ENCODE peak calls at places on chromosomes 4 and X, in five cellular contexts. One of them, this sample, is unnamed.

GRCh38 chr4:189204616-189205015 is 736.1 kb upstream of the FRG1 start:
- DNase-seq in left ventricle myocardium inferior: no peak
- DNase-seq in fibroblast of pulmonary artery: no peak
- DNase-seq in mucosa of gallbladder: no peak
- DNase-seq in COR-L47: no peak
- DNase-seq in this sample: no peak

GRCh38 chrX:12007881-12008280 is 130.4 kb upstream of the FRMPD4 start:
- DNase-seq in fibroblast of pulmonary artery: peak; percentile 67
- DNase-seq in mucosa of gallbladder: no peak
- DNase-seq in left ventricle myocardium inferior: no peak
- DNase-seq in COR-L47: no peak
- DNase-seq in this sample: no peak

GRCh38 chr4:145098675-145099037 is 545 bp downstream of the ABCE1 start:
- DNase-seq in COR-L47: peak; percentile 20
- DNase-seq in left ventricle myocardium inferior: no peak
- DNase-seq in mucosa of gallbladder: peak; percentile 26
- DNase-seq in fibroblast of pulmonary artery: peak; percentile 62
- DNase-seq in this sample: no peak

GRCh38 chr4:24511371-24512063 is 72.8 kb downstream of the DHX15 start:
- DNase-seq in COR-L47: no peak
- DNase-seq in fibroblast of pulmonary artery: no peak
- DNase-seq in mucosa of gallbladder: no peak
- DNase-seq in left ventricle myocardium inferior: no peak
- DNase-seq in this sample: no peak

GRCh38 chrX:21725498-21725897 is 32.4 kb downstream of the SMPX start:
- DNase-seq in left ventricle myocardium inferior: no peak
- DNase-seq in mucosa of gallbladder: no peak
- DNase-seq in COR-L47: peak; percentile 27
- DNase-seq in fibroblast of pulmonary artery: peak; percentile 24
- DNase-seq in this sample: no peak

GRCh38 chr4:159547645-159548308 is 444.9 kb downstream of the RAPGEF2 start:
- DNase-seq in COR-L47: no peak
- DNase-seq in mucosa of gallbladder: no peak
- DNase-seq in fibroblast of pulmonary artery: peak; percentile 13
- DNase-seq in left ventricle myocardium inferior: no peak
- DNase-seq in this sample: no peak

GRCh38 chr4:2178986-2179385 is 62.9 kb downstream of the HAUS3 start:
- DNase-seq in mucosa of gallbladder: no peak
- DNase-seq in left ventricle myocardium inferior: no peak
- DNase-seq in COR-L47: no peak
- DNase-seq in fibroblast of pulmonary artery: no peak
- DNase-seq in this sample: no peak

GRCh38 chrX:53440631-53441517 is 6.7 kb upstream of the HSD17B10 start:
- DNase-seq in mucosa of gallbladder: peak; percentile 45
- DNase-seq in fibroblast of pulmonary artery: peak; percentile 68
- DNase-seq in left ventricle myocardium inferior: peak; percentile 67
- DNase-seq in COR-L47: peak; percentile 17
- DNase-seq in this sample: peak; percentile 80

GRCh38 chr4:142416121-142416520 is 430.0 kb downstream of the INPP4B start:
- DNase-seq in left ventricle myocardium inferior: no peak
- DNase-seq in fibroblast of pulmonary artery: peak; percentile 64
- DNase-seq in mucosa of gallbladder: no peak
- DNase-seq in COR-L47: no peak
- DNase-seq in this sample: no peak

GRCh38 chrX:17242470-17242869 is 132.5 kb upstream of the NHS start:
- DNase-seq in fibroblast of pulmonary artery: peak; percentile 60
- DNase-seq in left ventricle myocardium inferior: no peak
- DNase-seq in mucosa of gallbladder: peak; percentile 54
- DNase-seq in COR-L47: peak; percentile 73
- DNase-seq in this sample: no peak

GRCh38 chrX:148574247-148574973 is 74.0 kb downstream of the AFF2 start:
- DNase-seq in mucosa of gallbladder: no peak
- DNase-seq in COR-L47: no peak
- DNase-seq in fibroblast of pulmonary artery: no peak
- DNase-seq in left ventricle myocardium inferior: no peak
- DNase-seq in this sample: no peak

GRCh38 chr4:12894062-12894461 is 590.1 kb downstream of the RAB28 start:
- DNase-seq in mucosa of gallbladder: no peak
- DNase-seq in left ventricle myocardium inferior: no peak
- DNase-seq in COR-L47: no peak
- DNase-seq in fibroblast of pulmonary artery: no peak
- DNase-seq in this sample: no peak

GRCh38 chrX:4179031-4179430 is 465.6 kb upstream of the PRKX start:
- DNase-seq in mucosa of gallbladder: no peak
- DNase-seq in COR-L47: no peak
- DNase-seq in left ventricle myocardium inferior: no peak
- DNase-seq in fibroblast of pulmonary artery: no peak
- DNase-seq in this sample: no peak

GRCh38 chrX:118346258-118347094 is 570 bp downstream of the WDR44 start:
- DNase-seq in mucosa of gallbladder: peak; percentile 22
- DNase-seq in fibroblast of pulmonary artery: no peak
- DNase-seq in left ventricle myocardium inferior: peak; percentile 39
- DNase-seq in COR-L47: peak; percentile 25
- DNase-seq in this sample: peak; percentile 69

This sample was measured in aorta.